ENCODE peak calls at places on chromosome 10, in nine cellular contexts. I, Z, G, U, F, L, E, J and B are unnamed samples. For H3K27me3, the result is how much of the 10 kb centered on the place peaks cover.

GRCh38 chr10:33120700-33121099 is 162.7 kb upstream of the ITGB1 start:
- DNase-seq in F (no peak), L (no peak), Z (no peak), E (no peak), U (no peak), G (no peak), I (no peak), J (no peak), B (no peak)

GRCh38 chr10:125189162-125189561 is 28.8 kb upstream of the CTBP2 start:
- DNase-seq in G (no peak), U (no peak), L (no peak), J (no peak), E (no peak), F (no peak), I (no peak), Z (no peak), B (no peak)

GRCh38 chr10:17787087-17787942 is 21.8 kb upstream of the MRC1 start:
- DNase-seq in Z (no peak), I (no peak), U (no peak), E (no peak), J (no peak), G (peak), L (no peak), F (peak), B (no peak)

GRCh38 chr10:76902949-76903348 is 734.7 kb downstream of the KCNMA1 start:
- DNase-seq in Z (peak), U (no peak), F (no peak), L (peak), J (peak), I (peak), G (peak), E (no peak), B (peak)

GRCh38 chr10:124650820-124651401 is 93.3 kb downstream of the FAM53B start:
- DNase-seq in E (no peak), G (no peak), Z (no peak), J (no peak), F (peak), U (peak), I (no peak), L (peak), B (no peak)

GRCh38 chr10:91511549-91512330 is 101.6 kb downstream of the HECTD2 start:
- DNase-seq in F (peak), Z (no peak), E (no peak), J (no peak), L (no peak), I (no peak), G (peak), U (no peak), B (no peak)

GRCh38 chr10:44835300-44835699 is 75.8 kb upstream of the TMEM72 start:
- DNase-seq in Z (no peak), L (no peak), I (no peak), F (no peak), J (no peak), U (no peak), G (no peak), E (no peak), B (no peak)

GRCh38 chr10:103478671-103479070 is 369 bp downstream of the CALHM3 start:
- DNase-seq in L (no peak), U (no peak), F (no peak), J (no peak), Z (no peak), E (no peak), G (no peak), I (no peak), B (no peak)

GRCh38 chr10:110444009-110444347 is 53.7 kb upstream of the DUSP5 start:
- DNase-seq in J (no peak), L (peak), G (peak), I (no peak), E (no peak), U (no peak), Z (no peak), F (no peak), B (no peak)

GRCh38 chr10:26334232-26334931 is 103.8 kb upstream of the APBB1IP start:
- DNase-seq in U (no peak), I (no peak), J (no peak), G (no peak), L (no peak), E (no peak), F (no peak), Z (no peak), B (no peak)
- H3K27me3 ChIP-seq in U (under half), I (under half), J (under half), G (under half), L (under half), E (under half), F (under half), Z (under half), B (under half)

GRCh38 chr10:49183596-49184542 is 4.3 kb downstream of the TMEM273 start:
- DNase-seq in L (no peak), E (no peak), J (no peak), U (no peak), Z (no peak), G (no peak), F (no peak), I (no peak), B (no peak)

GRCh38 chr10:49187044-49187484 is 1.1 kb downstream of the TMEM273 start:
- DNase-seq in J (no peak), G (no peak), I (no peak), Z (no peak), E (no peak), L (peak), U (no peak), F (no peak), B (peak)

GRCh38 chr10:49186613-49187012 is 1.6 kb downstream of the TMEM273 start:
- DNase-seq in F (no peak), G (no peak), J (no peak), U (no peak), I (no peak), L (no peak), E (no peak), Z (no peak), B (no peak)

GRCh38 chr10:49184642-49185111 is 3.5 kb downstream of the TMEM273 start:
- DNase-seq in U (no peak), L (no peak), J (no peak), Z (no peak), G (no peak), F (no peak), I (no peak), E (no peak), B (no peak)

GRCh38 chr10:49185213-49185612 is 3.0 kb downstream of the TMEM273 start:
- DNase-seq in G (no peak), E (no peak), Z (no peak), L (no peak), F (no peak), I (no peak), U (no peak), J (no peak), B (no peak)
- H3K27me3 ChIP-seq in G (under half), E (under half), Z (under half), L (under half), F (under half), I (under half), U (under half), J (under half), B (under half)

GRCh38 chr10:71443676-71444075 is 47.0 kb downstream of the CDH23 start:
- DNase-seq in L (no peak), E (no peak), Z (no peak), I (no peak), G (no peak), U (no peak), J (no peak), F (no peak), B (no peak)
- H3K27me3 ChIP-seq in L (under half), E (under half), Z (under half), I (under half), G (under half), U (under half), J (under half), F (under half), B (under half)

DNA sequence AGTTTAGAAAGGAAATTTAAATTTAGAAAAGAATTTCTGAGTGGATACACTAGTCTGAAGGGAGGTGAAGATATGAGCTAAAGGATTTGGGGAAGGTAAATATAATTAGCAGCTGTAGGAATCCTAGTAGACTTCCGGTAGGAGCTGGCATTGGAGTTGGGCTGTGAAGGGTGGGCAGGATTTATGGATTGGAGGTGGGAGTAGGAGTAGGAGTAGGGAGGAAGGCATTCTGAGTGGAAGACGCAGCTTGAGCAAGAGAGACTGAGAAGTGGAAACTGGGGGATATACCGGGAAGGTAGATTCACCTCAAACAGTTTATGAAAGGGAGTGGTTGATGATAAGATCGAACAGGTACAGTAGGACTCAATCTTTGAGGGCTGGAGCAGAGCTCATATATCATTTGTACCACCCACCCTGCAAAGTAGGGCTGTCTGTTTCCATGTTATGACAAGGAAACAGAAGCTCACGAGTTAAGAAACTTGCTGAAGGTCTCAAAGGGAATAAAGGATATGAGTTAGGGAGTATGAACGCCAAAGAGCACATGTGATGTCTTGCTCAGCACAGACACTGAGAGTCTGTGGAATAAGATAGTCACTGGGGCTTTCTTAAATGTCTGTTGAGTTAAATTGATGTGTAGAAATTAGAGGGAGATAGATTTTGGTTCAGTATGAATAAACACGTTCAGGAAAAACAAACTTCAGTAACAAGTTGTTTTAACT is 81.6 kb downstream of the RPS24 start:
- DNase-seq in J (no peak), U (no peak), G (no peak), L (no peak), F (no peak), E (no peak), I (no peak), Z (no peak), B (no peak)
- H3K27me3 ChIP-seq in J (under half), U (under half), G (under half), L (under half), F (under half), E (under half), I (under half), Z (under half), B (under half)

GRCh38 chr10:86372785-86373239 is 6.2 kb upstream of the GRID1 start:
- DNase-seq in J (no peak), G (no peak), F (no peak), E (no peak), I (no peak), L (no peak), Z (no peak), U (no peak), B (peak)

GRCh38 chr10:86374664-86375063 is 8.1 kb upstream of the GRID1 start:
- DNase-seq in Z (no peak), L (no peak), F (no peak), J (no peak), G (no peak), U (no peak), E (no peak), I (no peak), B (peak)

GRCh38 chr10:86375204-86375603 is 8.6 kb upstream of the GRID1 start:
- DNase-seq in J (no peak), F (no peak), L (no peak), G (no peak), Z (no peak), E (peak), U (no peak), I (no peak), B (peak)

GRCh38 chr10:86373251-86373650 is 6.7 kb upstream of the GRID1 start:
- DNase-seq in F (no peak), G (no peak), J (no peak), Z (no peak), U (no peak), E (no peak), I (no peak), L (no peak), B (peak)

DNA sequence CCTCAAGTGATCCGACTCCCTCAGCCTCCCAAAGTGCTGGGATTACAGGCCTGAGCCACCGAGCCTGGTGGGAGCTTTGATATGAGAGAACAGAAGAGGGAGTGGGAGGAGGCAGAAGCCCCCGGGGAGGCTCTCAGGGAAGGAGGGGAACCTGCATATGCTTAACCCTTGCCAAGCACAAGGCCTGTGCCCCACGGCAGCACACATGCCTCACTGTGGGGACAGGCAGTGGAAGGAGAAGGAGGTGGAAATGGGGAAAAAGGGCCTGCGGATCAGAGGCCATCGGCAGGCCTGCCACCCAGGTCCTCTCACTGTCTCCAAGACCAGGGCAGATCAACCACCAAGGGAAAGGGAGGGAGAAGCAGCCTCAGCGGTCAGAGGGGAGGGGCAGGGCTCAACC is 7.2 kb upstream of the GRID1 start:
- DNase-seq in U (no peak), F (no peak), J (no peak), G (no peak), L (no peak), Z (no peak), E (no peak), I (no peak), B (peak)
- H3K27me3 ChIP-seq in U (under half), F (under half), J (under half), G (under half), L (half or more), Z (half or more), E (under half), I (under half), B (under half)

DNA sequence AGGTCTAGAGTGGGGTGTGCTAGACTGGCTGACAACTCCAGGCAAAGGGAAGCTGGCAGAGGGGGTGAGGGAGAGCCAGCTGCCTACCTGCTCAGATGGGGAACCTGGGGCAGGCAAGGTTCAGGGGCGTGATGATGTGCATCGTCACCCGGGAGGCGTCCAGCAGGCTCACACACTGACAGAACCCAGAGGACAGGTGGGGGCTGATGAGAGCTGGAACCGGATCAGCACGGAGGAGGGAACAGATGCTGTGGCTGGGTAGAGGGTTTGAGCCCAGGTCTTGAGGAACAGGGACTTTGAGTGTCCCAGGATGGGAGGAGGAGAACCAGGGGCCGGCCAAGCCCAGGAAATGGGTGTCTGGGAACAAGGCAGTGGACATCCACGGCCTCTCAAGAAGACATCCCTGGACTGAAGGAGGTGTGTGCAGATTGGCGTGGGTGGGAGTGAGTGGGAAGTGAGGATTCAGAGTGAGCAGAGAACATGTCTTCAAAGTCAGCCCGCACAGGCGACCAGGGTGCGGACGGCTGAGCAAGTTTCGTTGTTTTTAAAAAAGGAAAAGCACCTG is 3.9 kb downstream of the RASGEF1A start:
- DNase-seq in I (peak), E (no peak), F (no peak), G (no peak), L (no peak), J (no peak), Z (no peak), U (no peak), B (no peak)
- H3K27me3 ChIP-seq in I (under half), E (under half), F (under half), G (under half), L (under half), J (under half), Z (half or more), U (under half), B (under half)

DNA sequence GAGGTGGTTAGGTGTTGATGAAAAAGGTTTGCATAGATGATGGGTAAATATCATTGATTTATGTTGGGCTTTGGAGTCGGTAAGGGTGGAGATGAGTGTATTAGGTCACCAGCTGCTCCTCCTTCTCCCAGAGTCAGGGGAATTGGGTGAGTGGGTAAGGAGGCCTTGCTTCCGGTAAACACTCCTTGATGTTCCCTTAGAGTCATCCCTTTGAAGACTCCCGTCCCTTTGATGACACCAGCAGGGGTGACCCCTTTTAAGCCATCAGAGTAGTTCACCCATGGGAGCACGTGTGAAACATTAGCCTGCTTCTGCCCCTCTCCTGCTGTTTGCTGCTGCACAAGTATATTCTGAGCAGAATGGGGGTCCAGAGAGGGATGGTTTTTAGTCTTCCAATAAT is 92.1 kb upstream of the DKK1 start:
- DNase-seq in I (no peak), L (no peak), F (no peak), J (no peak), E (no peak), U (no peak), Z (no peak), G (no peak), B (no peak)
- H3K27me3 ChIP-seq in I (under half), L (under half), F (under half), J (under half), E (under half), U (under half), Z (under half), G (under half), B (under half)